ENCODE peak calls at places on chromosomes 1 and 21, in eight cellular contexts. One of them, this sample, is unnamed.

GRCh38 chr1:67850611-67851075 is 17.4 kb upstream of the GNG12 start:
- DNase-seq in fibroblast of pulmonary artery: peak
- DNase-seq in AG04450: no peak
- DNase-seq in right lobe of liver: peak
- DNase-seq in AG09309: peak
- DNase-seq in CD8-positive, alpha-beta T cell: no peak
- DNase-seq in fibroblast of lung: peak
- DNase-seq in astrocyte of the cerebellum: peak
- DNase-seq in this sample: peak

GRCh38 chr1:10692401-10693021 is 103.9 kb downstream of the CASZ1 start:
- DNase-seq in fibroblast of pulmonary artery: no peak
- DNase-seq in AG04450: no peak
- DNase-seq in right lobe of liver: peak
- DNase-seq in AG09309: no peak
- DNase-seq in CD8-positive, alpha-beta T cell: peak
- DNase-seq in fibroblast of lung: no peak
- DNase-seq in astrocyte of the cerebellum: no peak
- DNase-seq in this sample: no peak

GRCh38 chr1:66022904-66023620 is 230.4 kb downstream of the PDE4B start:
- DNase-seq in fibroblast of pulmonary artery: peak
- DNase-seq in AG04450: no peak
- DNase-seq in right lobe of liver: no peak
- DNase-seq in AG09309: no peak
- DNase-seq in CD8-positive, alpha-beta T cell: no peak
- DNase-seq in fibroblast of lung: peak
- DNase-seq in astrocyte of the cerebellum: peak
- DNase-seq in this sample: no peak

GRCh38 chr1:56297948-56298347 is 281.4 kb downstream of the PLPP3 start:
- DNase-seq in fibroblast of pulmonary artery: no peak
- DNase-seq in AG04450: no peak
- DNase-seq in right lobe of liver: no peak
- DNase-seq in AG09309: no peak
- DNase-seq in CD8-positive, alpha-beta T cell: no peak
- DNase-seq in fibroblast of lung: no peak
- DNase-seq in astrocyte of the cerebellum: no peak
- DNase-seq in this sample: no peak

GRCh38 chr1:113874017-113874879 is 2.7 kb upstream of the PTPN22 start:
- DNase-seq in fibroblast of pulmonary artery: peak
- DNase-seq in AG04450: no peak
- DNase-seq in right lobe of liver: no peak
- DNase-seq in AG09309: no peak
- DNase-seq in CD8-positive, alpha-beta T cell: no peak
- DNase-seq in fibroblast of lung: no peak
- DNase-seq in astrocyte of the cerebellum: no peak
- DNase-seq in this sample: no peak

GRCh38 chr21:24938592-24938991 is 668.7 kb downstream of the MRPL39 start:
- DNase-seq in fibroblast of pulmonary artery: no peak
- DNase-seq in AG04450: no peak
- DNase-seq in right lobe of liver: no peak
- DNase-seq in AG09309: no peak
- DNase-seq in CD8-positive, alpha-beta T cell: no peak
- DNase-seq in fibroblast of lung: no peak
- DNase-seq in astrocyte of the cerebellum: no peak
- DNase-seq in this sample: no peak

GRCh38 chr1:184276416-184276815 is 110.4 kb upstream of the C1orf21 start:
- DNase-seq in fibroblast of pulmonary artery: no peak
- DNase-seq in AG04450: no peak
- DNase-seq in right lobe of liver: no peak
- DNase-seq in AG09309: no peak
- DNase-seq in CD8-positive, alpha-beta T cell: no peak
- DNase-seq in fibroblast of lung: peak
- DNase-seq in astrocyte of the cerebellum: no peak
- DNase-seq in this sample: no peak

GRCh38 chr1:28869952-28870351 is 44.4 kb upstream of the EPB41 start:
- DNase-seq in fibroblast of pulmonary artery: no peak
- DNase-seq in AG04450: no peak
- DNase-seq in right lobe of liver: no peak
- DNase-seq in AG09309: no peak
- DNase-seq in CD8-positive, alpha-beta T cell: no peak
- DNase-seq in fibroblast of lung: no peak
- DNase-seq in astrocyte of the cerebellum: no peak
- DNase-seq in this sample: no peak

GRCh38 chr1:10745886-10746455 is 50.5 kb downstream of the CASZ1 start:
- DNase-seq in fibroblast of pulmonary artery: no peak
- DNase-seq in AG04450: no peak
- DNase-seq in right lobe of liver: no peak
- DNase-seq in AG09309: no peak
- DNase-seq in CD8-positive, alpha-beta T cell: no peak
- DNase-seq in fibroblast of lung: no peak
- DNase-seq in astrocyte of the cerebellum: no peak
- DNase-seq in this sample: no peak

GRCh38 chr1:161017756-161018630 is 3.0 kb downstream of the F11R start:
- DNase-seq in fibroblast of pulmonary artery: no peak
- DNase-seq in AG04450: no peak
- DNase-seq in right lobe of liver: peak
- DNase-seq in AG09309: no peak
- DNase-seq in CD8-positive, alpha-beta T cell: no peak
- DNase-seq in fibroblast of lung: no peak
- DNase-seq in astrocyte of the cerebellum: no peak
- DNase-seq in this sample: no peak

GRCh38 chr1:109490029-109490933 is 3.6 kb upstream of the CYB561D1 start:
- DNase-seq in fibroblast of pulmonary artery: peak
- DNase-seq in AG04450: no peak
- DNase-seq in right lobe of liver: peak
- DNase-seq in AG09309: no peak
- DNase-seq in CD8-positive, alpha-beta T cell: peak
- DNase-seq in fibroblast of lung: peak
- DNase-seq in astrocyte of the cerebellum: peak
- DNase-seq in this sample: no peak

GRCh38 chr1:2633401-2633935 is 652 bp upstream of the MMEL1 start:
- DNase-seq in fibroblast of pulmonary artery: no peak
- DNase-seq in AG04450: no peak
- DNase-seq in right lobe of liver: no peak
- DNase-seq in AG09309: no peak
- DNase-seq in CD8-positive, alpha-beta T cell: no peak
- DNase-seq in fibroblast of lung: no peak
- DNase-seq in astrocyte of the cerebellum: no peak
- DNase-seq in this sample: no peak

GRCh38 chr1:29196863-29197589 is 15.3 kb upstream of the SRSF4 start:
- DNase-seq in fibroblast of pulmonary artery: peak
- DNase-seq in AG04450: peak
- DNase-seq in right lobe of liver: no peak
- DNase-seq in AG09309: peak
- DNase-seq in CD8-positive, alpha-beta T cell: no peak
- DNase-seq in fibroblast of lung: peak
- DNase-seq in astrocyte of the cerebellum: peak
- DNase-seq in this sample: peak

GRCh38 chr1:25021586-25022215 is 91.6 kb upstream of the RUNX3 start:
- DNase-seq in fibroblast of pulmonary artery: no peak
- DNase-seq in AG04450: no peak
- DNase-seq in right lobe of liver: no peak
- DNase-seq in AG09309: no peak
- DNase-seq in CD8-positive, alpha-beta T cell: no peak
- DNase-seq in fibroblast of lung: no peak
- DNase-seq in astrocyte of the cerebellum: no peak
- DNase-seq in this sample: no peak

GRCh38 chr1:25020851-25021585 is 90.9 kb upstream of the RUNX3 start:
- DNase-seq in fibroblast of pulmonary artery: no peak
- DNase-seq in AG04450: no peak
- DNase-seq in right lobe of liver: no peak
- DNase-seq in AG09309: no peak
- DNase-seq in CD8-positive, alpha-beta T cell: no peak
- DNase-seq in fibroblast of lung: no peak
- DNase-seq in astrocyte of the cerebellum: no peak
- DNase-seq in this sample: no peak

GRCh38 chr1:25023826-25024225 is 93.8 kb upstream of the RUNX3 start:
- DNase-seq in fibroblast of pulmonary artery: no peak
- DNase-seq in AG04450: no peak
- DNase-seq in right lobe of liver: no peak
- DNase-seq in AG09309: no peak
- DNase-seq in CD8-positive, alpha-beta T cell: no peak
- DNase-seq in fibroblast of lung: no peak
- DNase-seq in astrocyte of the cerebellum: no peak
- DNase-seq in this sample: no peak

GRCh38 chr1:25023190-25023578 is 93.1 kb upstream of the RUNX3 start:
- DNase-seq in fibroblast of pulmonary artery: no peak
- DNase-seq in AG04450: no peak
- DNase-seq in right lobe of liver: no peak
- DNase-seq in AG09309: no peak
- DNase-seq in CD8-positive, alpha-beta T cell: no peak
- DNase-seq in fibroblast of lung: no peak
- DNase-seq in astrocyte of the cerebellum: no peak
- DNase-seq in this sample: no peak

DNA sequence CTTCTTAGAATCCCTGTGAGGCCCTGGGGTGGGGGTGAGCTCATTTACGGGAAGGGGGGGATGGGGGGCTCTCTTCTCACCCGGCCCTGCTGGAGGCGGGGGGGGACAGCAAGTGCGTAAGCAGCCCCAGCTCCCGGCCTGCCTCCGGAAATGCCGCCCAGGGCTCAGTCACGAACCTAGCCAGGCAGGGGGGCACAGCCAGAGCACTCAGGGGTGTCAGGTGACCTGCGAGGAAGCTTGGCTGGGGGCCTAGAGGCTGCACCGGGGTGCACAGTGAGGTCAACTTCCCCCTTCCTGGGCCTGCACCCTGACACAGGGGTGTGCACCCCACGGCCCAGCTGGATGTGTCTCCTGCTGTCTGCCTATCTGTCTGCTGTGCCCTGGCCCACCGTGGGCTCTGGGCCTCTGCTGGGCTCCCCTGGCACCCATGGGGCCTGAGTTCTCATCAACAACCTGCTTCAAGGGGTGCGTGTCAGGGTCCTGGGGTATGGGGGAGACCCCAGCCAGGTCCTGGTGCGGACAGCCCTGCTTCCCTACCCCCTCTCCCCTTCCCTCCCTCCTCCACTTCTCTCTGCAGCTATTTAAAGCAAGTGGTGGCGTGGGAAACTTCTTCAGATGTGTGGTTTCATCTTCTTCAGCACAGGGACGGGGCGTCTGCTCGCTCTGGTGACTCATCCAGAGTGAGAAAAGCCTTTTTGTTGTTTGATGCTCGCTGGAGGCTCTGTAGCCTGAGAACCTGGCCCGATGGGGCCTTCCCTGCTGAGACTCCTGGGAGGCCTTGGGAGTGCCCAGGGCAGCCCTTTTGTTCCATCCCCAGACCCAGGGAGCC is 92.5 kb upstream of the RUNX3 start:
- DNase-seq in fibroblast of pulmonary artery: peak
- DNase-seq in AG04450: peak
- DNase-seq in right lobe of liver: peak
- DNase-seq in AG09309: peak
- DNase-seq in CD8-positive, alpha-beta T cell: peak
- DNase-seq in fibroblast of lung: peak
- DNase-seq in astrocyte of the cerebellum: peak
- DNase-seq in this sample: peak
- H3K4me3 ChIP-seq in fibroblast of pulmonary artery: peak
- H3K4me3 ChIP-seq in AG04450: no peak
- H3K4me3 ChIP-seq in right lobe of liver: no peak
- H3K4me3 ChIP-seq in AG09309: peak
- H3K4me3 ChIP-seq in CD8-positive, alpha-beta T cell: peak
- H3K4me3 ChIP-seq in fibroblast of lung: no peak
- H3K4me3 ChIP-seq in astrocyte of the cerebellum: no peak
- H3K4me3 ChIP-seq in this sample: no peak

GRCh38 chr21:33069994-33070811 is at the start of gene OLIG1:
- DNase-seq in fibroblast of pulmonary artery: peak
- DNase-seq in AG04450: no peak
- DNase-seq in right lobe of liver: peak
- DNase-seq in AG09309: no peak
- DNase-seq in CD8-positive, alpha-beta T cell: no peak
- DNase-seq in fibroblast of lung: no peak
- DNase-seq in astrocyte of the cerebellum: no peak
- DNase-seq in this sample: no peak
- H3K4me3 ChIP-seq in fibroblast of pulmonary artery: no peak
- H3K4me3 ChIP-seq in AG04450: no peak
- H3K4me3 ChIP-seq in right lobe of liver: peak
- H3K4me3 ChIP-seq in AG09309: no peak
- H3K4me3 ChIP-seq in CD8-positive, alpha-beta T cell: peak
- H3K4me3 ChIP-seq in fibroblast of lung: no peak
- H3K4me3 ChIP-seq in astrocyte of the cerebellum: no peak
- H3K4me3 ChIP-seq in this sample: peak

GRCh38 chr1:178279287-178279686 is 185.4 kb downstream of the RASAL2 start:
- DNase-seq in fibroblast of pulmonary artery: no peak
- DNase-seq in AG04450: no peak
- DNase-seq in right lobe of liver: no peak
- DNase-seq in AG09309: no peak
- DNase-seq in CD8-positive, alpha-beta T cell: no peak
- DNase-seq in fibroblast of lung: no peak
- DNase-seq in astrocyte of the cerebellum: no peak
- DNase-seq in this sample: no peak

GRCh38 chr1:178283409-178283808 is 189.5 kb downstream of the RASAL2 start:
- DNase-seq in fibroblast of pulmonary artery: peak
- DNase-seq in AG04450: no peak
- DNase-seq in right lobe of liver: no peak
- DNase-seq in AG09309: no peak
- DNase-seq in CD8-positive, alpha-beta T cell: no peak
- DNase-seq in fibroblast of lung: peak
- DNase-seq in astrocyte of the cerebellum: no peak
- DNase-seq in this sample: peak

GRCh38 chr1:178278135-178278534 is 184.2 kb downstream of the RASAL2 start:
- DNase-seq in fibroblast of pulmonary artery: peak
- DNase-seq in AG04450: no peak
- DNase-seq in right lobe of liver: no peak
- DNase-seq in AG09309: no peak
- DNase-seq in CD8-positive, alpha-beta T cell: no peak
- DNase-seq in fibroblast of lung: no peak
- DNase-seq in astrocyte of the cerebellum: no peak
- DNase-seq in this sample: no peak

GRCh38 chr1:178284059-178284458 is 190.2 kb downstream of the RASAL2 start:
- DNase-seq in fibroblast of pulmonary artery: no peak
- DNase-seq in AG04450: no peak
- DNase-seq in right lobe of liver: no peak
- DNase-seq in AG09309: no peak
- DNase-seq in CD8-positive, alpha-beta T cell: no peak
- DNase-seq in fibroblast of lung: no peak
- DNase-seq in astrocyte of the cerebellum: no peak
- DNase-seq in this sample: no peak

DNA sequence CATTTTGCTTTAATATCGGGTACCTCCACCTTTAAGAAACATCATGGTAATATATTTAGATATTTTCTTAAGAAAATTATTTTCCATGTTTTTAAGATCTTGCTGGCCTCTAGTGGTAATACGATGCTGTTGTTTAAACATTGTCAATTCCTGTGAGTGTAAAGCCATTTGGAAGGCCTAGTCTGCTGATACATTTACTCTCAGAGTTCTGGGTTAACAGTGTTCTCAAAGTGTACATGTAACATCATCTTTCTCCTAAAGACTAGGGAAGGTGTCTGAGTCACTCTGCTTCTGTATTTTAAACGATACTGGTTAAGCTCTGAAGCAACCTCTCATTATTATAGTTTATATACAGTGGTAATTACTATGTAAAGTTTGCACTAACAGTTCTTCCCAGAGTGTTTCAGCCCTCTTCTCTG is 189.1 kb downstream of the RASAL2 start:
- DNase-seq in fibroblast of pulmonary artery: peak
- DNase-seq in AG04450: peak
- DNase-seq in right lobe of liver: no peak
- DNase-seq in AG09309: peak
- DNase-seq in CD8-positive, alpha-beta T cell: no peak
- DNase-seq in fibroblast of lung: peak
- DNase-seq in astrocyte of the cerebellum: peak
- DNase-seq in this sample: peak
- H3K4me3 ChIP-seq in fibroblast of pulmonary artery: no peak
- H3K4me3 ChIP-seq in AG04450: no peak
- H3K4me3 ChIP-seq in right lobe of liver: no peak
- H3K4me3 ChIP-seq in AG09309: no peak
- H3K4me3 ChIP-seq in CD8-positive, alpha-beta T cell: no peak
- H3K4me3 ChIP-seq in fibroblast of lung: no peak
- H3K4me3 ChIP-seq in astrocyte of the cerebellum: no peak
- H3K4me3 ChIP-seq in this sample: no peak

GRCh38 chr1:54894271-54894670 is 7.3 kb upstream of the DHCR24 start:
- DNase-seq in fibroblast of pulmonary artery: no peak
- DNase-seq in AG04450: no peak
- DNase-seq in right lobe of liver: no peak
- DNase-seq in AG09309: no peak
- DNase-seq in CD8-positive, alpha-beta T cell: no peak
- DNase-seq in fibroblast of lung: no peak
- DNase-seq in astrocyte of the cerebellum: no peak
- DNase-seq in this sample: no peak
- H3K4me3 ChIP-seq in fibroblast of pulmonary artery: no peak
- H3K4me3 ChIP-seq in AG04450: no peak
- H3K4me3 ChIP-seq in right lobe of liver: no peak
- H3K4me3 ChIP-seq in AG09309: no peak
- H3K4me3 ChIP-seq in CD8-positive, alpha-beta T cell: no peak
- H3K4me3 ChIP-seq in fibroblast of lung: no peak
- H3K4me3 ChIP-seq in astrocyte of the cerebellum: no peak
- H3K4me3 ChIP-seq in this sample: no peak